ENCODE peak calls at places on chromosomes 1 and 21, in nine cellular contexts. One of them, this sample, is unnamed.

GRCh38 chr1:56255516-56256181 is 323.7 kb downstream of the PLPP3 start:
- DNase-seq in HuH-7: no peak
- DNase-seq in HT1080: no peak
- DNase-seq in effector CD8-positive, alpha-beta T cell: no peak
- DNase-seq in cerebellar nuclear complex: no peak
- DNase-seq in progenitor cell of endocrine pancreas: no peak
- DNase-seq in GM10248: no peak
- DNase-seq in Peyer's patch: no peak
- DNase-seq in NCI-H1694 treated with DMSO at 0.1 percent for 48 hours: no peak
- DNase-seq in this sample: no peak

GRCh38 chr1:174445817-174446216 is 1.9 kb upstream of the GPR52 start:
- DNase-seq in HuH-7: no peak
- DNase-seq in HT1080: no peak
- DNase-seq in effector CD8-positive, alpha-beta T cell: no peak
- DNase-seq in cerebellar nuclear complex: no peak
- DNase-seq in progenitor cell of endocrine pancreas: no peak
- DNase-seq in GM10248: no peak
- DNase-seq in Peyer's patch: no peak
- DNase-seq in NCI-H1694 treated with DMSO at 0.1 percent for 48 hours: no peak
- DNase-seq in this sample: no peak

GRCh38 chr21:42061866-42062542 is 9.1 kb upstream of the UMODL1 start:
- DNase-seq in HuH-7: no peak
- DNase-seq in HT1080: no peak
- DNase-seq in effector CD8-positive, alpha-beta T cell: peak
- DNase-seq in cerebellar nuclear complex: no peak
- DNase-seq in progenitor cell of endocrine pancreas: no peak
- DNase-seq in GM10248: peak
- DNase-seq in Peyer's patch: no peak
- DNase-seq in NCI-H1694 treated with DMSO at 0.1 percent for 48 hours: no peak
- DNase-seq in this sample: no peak

GRCh38 chr1:62593825-62594394 is 3.4 kb upstream of the ANGPTL3 start:
- DNase-seq in HuH-7: no peak
- DNase-seq in HT1080: no peak
- DNase-seq in effector CD8-positive, alpha-beta T cell: no peak
- DNase-seq in cerebellar nuclear complex: no peak
- DNase-seq in progenitor cell of endocrine pancreas: no peak
- DNase-seq in GM10248: no peak
- DNase-seq in Peyer's patch: no peak
- DNase-seq in NCI-H1694 treated with DMSO at 0.1 percent for 48 hours: no peak
- DNase-seq in this sample: no peak

GRCh38 chr1:154886281-154887036 is 16.4 kb upstream of the KCNN3 start:
- DNase-seq in HuH-7: no peak
- DNase-seq in HT1080: no peak
- DNase-seq in effector CD8-positive, alpha-beta T cell: no peak
- DNase-seq in cerebellar nuclear complex: no peak
- DNase-seq in progenitor cell of endocrine pancreas: no peak
- DNase-seq in GM10248: no peak
- DNase-seq in Peyer's patch: no peak
- DNase-seq in NCI-H1694 treated with DMSO at 0.1 percent for 48 hours: no peak
- DNase-seq in this sample: no peak

GRCh38 chr1:25906644-25907300 is 553 bp upstream of the STMN1 start:
- DNase-seq in HuH-7: no peak
- DNase-seq in HT1080: no peak
- DNase-seq in effector CD8-positive, alpha-beta T cell: peak
- DNase-seq in cerebellar nuclear complex: peak
- DNase-seq in progenitor cell of endocrine pancreas: peak
- DNase-seq in GM10248: peak
- DNase-seq in Peyer's patch: peak
- DNase-seq in NCI-H1694 treated with DMSO at 0.1 percent for 48 hours: peak
- DNase-seq in this sample: no peak

GRCh38 chr1:112513112-112513870 is 4.5 kb downstream of the WNT2B start:
- DNase-seq in HuH-7: no peak
- DNase-seq in HT1080: no peak
- DNase-seq in effector CD8-positive, alpha-beta T cell: no peak
- DNase-seq in cerebellar nuclear complex: no peak
- DNase-seq in progenitor cell of endocrine pancreas: no peak
- DNase-seq in GM10248: no peak
- DNase-seq in Peyer's patch: no peak
- DNase-seq in NCI-H1694 treated with DMSO at 0.1 percent for 48 hours: no peak
- DNase-seq in this sample: no peak

GRCh38 chr1:20439282-20439681 is 46.7 kb downstream of the CAMK2N1 start:
- DNase-seq in HuH-7: no peak
- DNase-seq in HT1080: peak
- DNase-seq in effector CD8-positive, alpha-beta T cell: no peak
- DNase-seq in cerebellar nuclear complex: no peak
- DNase-seq in progenitor cell of endocrine pancreas: no peak
- DNase-seq in GM10248: no peak
- DNase-seq in Peyer's patch: no peak
- DNase-seq in NCI-H1694 treated with DMSO at 0.1 percent for 48 hours: no peak
- DNase-seq in this sample: no peak

GRCh38 chr1:23960291-23960718 is 677 bp downstream of the PNRC2 start:
- DNase-seq in HuH-7: no peak
- DNase-seq in HT1080: no peak
- DNase-seq in effector CD8-positive, alpha-beta T cell: no peak
- DNase-seq in cerebellar nuclear complex: no peak
- DNase-seq in progenitor cell of endocrine pancreas: no peak
- DNase-seq in GM10248: no peak
- DNase-seq in Peyer's patch: no peak
- DNase-seq in NCI-H1694 treated with DMSO at 0.1 percent for 48 hours: no peak
- DNase-seq in this sample: no peak

GRCh38 chr1:118388341-118388740 is 203.3 kb upstream of the SPAG17 start:
- DNase-seq in HuH-7: no peak
- DNase-seq in HT1080: no peak
- DNase-seq in effector CD8-positive, alpha-beta T cell: no peak
- DNase-seq in cerebellar nuclear complex: no peak
- DNase-seq in progenitor cell of endocrine pancreas: no peak
- DNase-seq in GM10248: no peak
- DNase-seq in Peyer's patch: no peak
- DNase-seq in NCI-H1694 treated with DMSO at 0.1 percent for 48 hours: no peak
- DNase-seq in this sample: no peak

GRCh38 chr1:118081387-118081786 is 103.6 kb downstream of the SPAG17 start:
- DNase-seq in HuH-7: no peak
- DNase-seq in HT1080: no peak
- DNase-seq in effector CD8-positive, alpha-beta T cell: no peak
- DNase-seq in cerebellar nuclear complex: no peak
- DNase-seq in progenitor cell of endocrine pancreas: no peak
- DNase-seq in GM10248: peak
- DNase-seq in Peyer's patch: no peak
- DNase-seq in NCI-H1694 treated with DMSO at 0.1 percent for 48 hours: no peak
- DNase-seq in this sample: no peak

GRCh38 chr1:8061210-8061609 is 35.1 kb upstream of the ERRFI1 start:
- DNase-seq in HuH-7: peak
- DNase-seq in HT1080: peak
- DNase-seq in effector CD8-positive, alpha-beta T cell: no peak
- DNase-seq in cerebellar nuclear complex: no peak
- DNase-seq in progenitor cell of endocrine pancreas: no peak
- DNase-seq in GM10248: no peak
- DNase-seq in Peyer's patch: no peak
- DNase-seq in NCI-H1694 treated with DMSO at 0.1 percent for 48 hours: no peak
- DNase-seq in this sample: no peak

GRCh38 chr1:240341365-240342250 is 249.9 kb downstream of the FMN2 start:
- DNase-seq in HuH-7: no peak
- DNase-seq in HT1080: no peak
- DNase-seq in effector CD8-positive, alpha-beta T cell: no peak
- DNase-seq in cerebellar nuclear complex: no peak
- DNase-seq in progenitor cell of endocrine pancreas: no peak
- DNase-seq in GM10248: no peak
- DNase-seq in Peyer's patch: no peak
- DNase-seq in NCI-H1694 treated with DMSO at 0.1 percent for 48 hours: no peak
- DNase-seq in this sample: no peak

GRCh38 chr1:199242162-199242561 is 603.3 kb downstream of the PTPRC start:
- DNase-seq in HuH-7: peak
- DNase-seq in HT1080: no peak
- DNase-seq in effector CD8-positive, alpha-beta T cell: no peak
- DNase-seq in cerebellar nuclear complex: no peak
- DNase-seq in progenitor cell of endocrine pancreas: no peak
- DNase-seq in GM10248: no peak
- DNase-seq in Peyer's patch: no peak
- DNase-seq in NCI-H1694 treated with DMSO at 0.1 percent for 48 hours: no peak
- DNase-seq in this sample: no peak